ENCODE peak calls at places on chromosomes 1 and 21, in nine cellular contexts. G is heart left ventricle, Q is IMR-90, Z is thyroid gland, E is body of pancreas, Y is ovary, L is vagina, I is adrenal gland, U is A549. M is an unnamed sample.

GRCh38 chr1:59879556-59879955 is 47.0 kb downstream of the CYP2J2 start:
- DNase-seq in G (peak), Q (peak), Z (peak), E (peak), Y (peak), L (no peak), I (peak), U (peak), M (no peak)

GRCh38 chr21:31580866-31581276 is 78.6 kb upstream of the SOD1 start:
- DNase-seq in G (peak), Q (peak), Z (peak), E (peak), Y (peak), L (no peak), I (peak), U (peak), M (peak)

GRCh38 chr1:53450225-53450624 is 9.0 kb upstream of the DMRTB1 start:
- DNase-seq in G (no peak), Q (no peak), Z (no peak), E (no peak), Y (no peak), L (no peak), I (no peak), U (no peak), M (no peak)

GRCh38 chr1:181409981-181410380 is 73.3 kb upstream of the CACNA1E start:
- DNase-seq in G (no peak), Q (no peak), Z (no peak), E (no peak), Y (no peak), L (no peak), I (no peak), U (no peak), M (no peak)

GRCh38 chr1:180092931-180093650 is 61.6 kb upstream of the QSOX1 start:
- DNase-seq in G (no peak), Q (peak), Z (no peak), E (no peak), Y (no peak), L (no peak), I (no peak), U (no peak), M (no peak)

GRCh38 chr1:67429528-67430357 is 459 bp downstream of the SERBP1 start:
- DNase-seq in G (peak), Q (no peak), Z (peak), E (peak), Y (peak), L (no peak), I (peak), U (peak), M (no peak)

GRCh38 chr1:218459878-218460277 is 114.7 kb downstream of the TGFB2 start:
- DNase-seq in G (peak), Q (peak), Z (peak), E (no peak), Y (no peak), L (no peak), I (peak), U (peak), M (no peak)

GRCh38 chr21:45916011-45916840 is 65.3 kb upstream of the COL6A1 start:
- DNase-seq in G (no peak), Q (no peak), Z (no peak), E (no peak), Y (no peak), L (no peak), I (no peak), U (no peak), M (no peak)

GRCh38 chr1:23100074-23100748 is 68.4 kb downstream of the LUZP1 start:
- DNase-seq in G (no peak), Q (peak), Z (no peak), E (peak), Y (no peak), L (no peak), I (peak), U (peak), M (no peak)

GRCh38 chr1:91689586-91690481 is 189.2 kb downstream of the CDC7 start:
- DNase-seq in G (no peak), Q (no peak), Z (no peak), E (peak), Y (no peak), L (no peak), I (peak), U (no peak), M (no peak)

GRCh38 chr1:19442150-19443096 is 42.9 kb downstream of the CAPZB start:
- DNase-seq in G (no peak), Q (peak), Z (no peak), E (no peak), Y (peak), L (no peak), I (no peak), U (no peak), M (no peak)

GRCh38 chr1:201466492-201466891 is 2.5 kb downstream of the PHLDA3 start:
- DNase-seq in G (no peak), Q (no peak), Z (no peak), E (no peak), Y (no peak), L (no peak), I (no peak), U (no peak), M (no peak)

GRCh38 chr21:43812139-43812821 is 22.9 kb downstream of the RRP1 start:
- DNase-seq in G (no peak), Q (no peak), Z (peak), E (no peak), Y (no peak), L (no peak), I (peak), U (no peak), M (no peak)

GRCh38 chr1:58585591-58586151 is 8.6 kb upstream of the TACSTD2 start:
- DNase-seq in G (no peak), Q (peak), Z (peak), E (no peak), Y (no peak), L (no peak), I (no peak), U (no peak), M (no peak)

DNA sequence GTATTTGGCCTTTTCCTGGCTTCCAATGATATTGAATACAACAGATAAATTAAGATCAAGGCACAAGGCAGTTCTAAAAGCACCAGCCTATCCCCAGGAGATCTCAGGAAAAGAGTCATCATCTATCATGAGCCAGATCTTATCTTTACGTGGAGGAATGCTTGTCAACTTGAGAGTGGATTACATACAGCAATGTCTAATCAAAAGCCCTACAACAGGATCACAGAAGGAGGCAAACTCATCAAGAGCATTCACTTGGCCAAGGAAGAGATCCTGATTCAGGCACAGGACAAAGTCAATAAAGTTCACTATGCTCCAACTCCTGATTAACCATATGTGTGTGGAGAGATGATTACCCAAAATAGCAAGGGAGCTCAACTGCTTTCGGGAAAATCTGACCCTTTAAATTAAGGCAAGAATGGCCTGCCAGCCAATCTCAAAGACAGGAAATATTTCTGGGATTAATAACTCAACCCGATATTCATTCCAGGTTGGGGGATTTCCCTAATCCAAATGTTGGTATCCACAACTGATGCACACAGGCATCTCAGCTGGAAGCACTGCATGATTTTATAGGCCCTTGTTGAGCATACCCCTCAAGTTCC is 33.8 kb downstream of the TBX15 start:
- DNase-seq in G (no peak), Q (no peak), Z (no peak), E (no peak), Y (no peak), L (no peak), I (no peak), U (no peak), M (no peak)
- TF ChIP-seq POLR2A in G (no peak), Q (no peak), Z (no peak), E (no peak), Y (no peak), L (no peak), I (no peak), U (no peak), M (no peak)

GRCh38 chr1:39738622-39739366 is at the start of gene PPIE:
- DNase-seq in G (peak), Q (peak), Z (peak), E (peak), Y (peak), L (peak), I (peak), U (peak), M (peak)
- TF ChIP-seq POLR2A in G (no peak), Q (peak), Z (no peak), E (peak), Y (peak), L (no peak), I (peak), U (peak), M (peak)

GRCh38 chr21:42219606-42220137 is 732 bp downstream of the ABCG1 start:
- DNase-seq in G (no peak), Q (peak), Z (peak), E (peak), Y (no peak), L (no peak), I (peak), U (no peak), M (no peak)

GRCh38 chr21:42218836-42219605 is at the start of gene ABCG1:
- DNase-seq in G (peak), Q (peak), Z (peak), E (peak), Y (no peak), L (no peak), I (peak), U (no peak), M (no peak)

GRCh38 chr21:42221581-42222345 is 2.8 kb downstream of the ABCG1 start:
- DNase-seq in G (no peak), Q (peak), Z (no peak), E (peak), Y (no peak), L (no peak), I (peak), U (no peak), M (no peak)

GRCh38 chr21:42222386-42222785 is 3.4 kb downstream of the ABCG1 start:
- DNase-seq in G (no peak), Q (no peak), Z (no peak), E (peak), Y (no peak), L (no peak), I (no peak), U (no peak), M (no peak)

GRCh38 chr21:42220138-42220701 is 1.3 kb downstream of the ABCG1 start:
- DNase-seq in G (peak), Q (peak), Z (peak), E (peak), Y (peak), L (no peak), I (peak), U (peak), M (no peak)
- TF ChIP-seq POLR2A in G (no peak), Q (no peak), Z (no peak), E (no peak), Y (no peak), L (no peak), I (peak), U (no peak), M (no peak)

DNA sequence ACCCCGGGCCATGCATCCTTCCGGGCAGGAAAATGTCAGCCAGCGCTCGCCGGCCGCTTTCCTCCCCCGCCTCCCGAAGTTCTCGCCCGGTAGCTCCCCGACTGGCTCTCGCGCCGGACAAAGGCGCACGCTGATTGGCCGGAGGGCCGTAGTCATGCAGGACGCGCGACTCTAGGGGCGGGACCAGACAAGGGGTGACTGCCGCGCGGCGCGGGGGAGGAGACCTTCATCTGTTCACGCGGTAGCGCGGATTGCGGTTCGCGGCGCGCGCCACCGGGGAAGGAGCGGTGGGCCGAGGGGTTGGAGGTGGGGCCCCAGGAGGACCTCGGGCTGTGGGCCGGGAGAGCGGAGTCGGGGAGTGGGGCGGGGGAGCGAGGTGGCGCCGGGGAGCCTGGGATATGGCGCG is at the start of gene FLVCR1:
- DNase-seq in G (peak), Q (peak), Z (peak), E (peak), Y (peak), L (peak), I (peak), U (peak), M (peak)
- TF ChIP-seq POLR2A in G (no peak), Q (peak), Z (peak), E (peak), Y (peak), L (no peak), I (peak), U (peak), M (peak)

GRCh38 chr21:32612075-32612998 is at the start of gene CFAP298:
- DNase-seq in G (peak), Q (peak), Z (peak), E (peak), Y (peak), L (peak), I (peak), U (peak), M (peak)
- TF ChIP-seq POLR2A in G (no peak), Q (peak), Z (no peak), E (no peak), Y (no peak), L (no peak), I (no peak), U (peak), M (peak)

DNA sequence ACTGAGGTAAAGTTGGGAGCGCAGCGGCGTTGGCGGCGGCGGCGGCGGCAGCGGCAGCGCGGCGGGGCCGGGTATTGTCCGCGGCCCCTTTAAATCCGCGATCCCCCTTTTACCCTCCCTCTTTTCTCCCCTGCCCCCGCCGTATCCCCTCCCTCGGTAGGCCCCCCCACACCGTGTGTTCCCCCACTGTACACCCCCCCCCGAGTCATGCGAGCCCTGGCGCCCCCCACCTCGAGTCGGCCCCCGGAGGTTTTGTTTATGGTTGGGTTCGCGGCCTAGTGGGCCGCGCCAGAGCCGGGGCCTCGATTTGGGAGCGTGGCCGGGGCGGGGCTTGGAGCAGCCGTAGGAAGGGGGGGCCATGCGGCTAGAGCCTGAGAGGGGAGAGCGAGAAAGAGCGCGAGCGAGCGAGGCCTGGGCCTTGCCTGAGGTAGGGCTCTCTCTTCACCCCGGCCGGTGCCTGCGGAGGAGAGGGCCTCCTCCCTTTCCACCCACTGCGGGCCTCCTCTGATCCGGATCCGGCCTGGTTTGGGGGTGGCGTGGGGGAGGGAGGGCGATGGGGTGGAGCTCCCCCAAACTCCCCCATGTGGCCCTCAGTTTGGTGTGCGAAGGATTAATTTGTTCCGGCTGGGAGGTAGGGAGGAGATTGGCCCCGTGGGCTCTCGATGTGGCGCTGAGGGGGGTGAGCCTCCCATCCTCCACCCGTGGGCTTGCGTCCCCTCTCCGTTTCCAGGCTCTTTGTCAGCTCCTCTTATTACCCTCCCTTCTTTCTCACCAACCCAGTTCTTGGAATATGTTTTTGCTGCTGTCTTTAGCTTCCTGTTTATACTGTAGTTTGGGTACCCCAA is 437 bp downstream of the UBAP2L start:
- DNase-seq in G (peak), Q (peak), Z (peak), E (peak), Y (peak), L (peak), I (peak), U (peak), M (peak)
- TF ChIP-seq POLR2A in G (no peak), Q (peak), Z (no peak), E (no peak), Y (peak), L (peak), I (peak), U (peak), M (peak)

DNA sequence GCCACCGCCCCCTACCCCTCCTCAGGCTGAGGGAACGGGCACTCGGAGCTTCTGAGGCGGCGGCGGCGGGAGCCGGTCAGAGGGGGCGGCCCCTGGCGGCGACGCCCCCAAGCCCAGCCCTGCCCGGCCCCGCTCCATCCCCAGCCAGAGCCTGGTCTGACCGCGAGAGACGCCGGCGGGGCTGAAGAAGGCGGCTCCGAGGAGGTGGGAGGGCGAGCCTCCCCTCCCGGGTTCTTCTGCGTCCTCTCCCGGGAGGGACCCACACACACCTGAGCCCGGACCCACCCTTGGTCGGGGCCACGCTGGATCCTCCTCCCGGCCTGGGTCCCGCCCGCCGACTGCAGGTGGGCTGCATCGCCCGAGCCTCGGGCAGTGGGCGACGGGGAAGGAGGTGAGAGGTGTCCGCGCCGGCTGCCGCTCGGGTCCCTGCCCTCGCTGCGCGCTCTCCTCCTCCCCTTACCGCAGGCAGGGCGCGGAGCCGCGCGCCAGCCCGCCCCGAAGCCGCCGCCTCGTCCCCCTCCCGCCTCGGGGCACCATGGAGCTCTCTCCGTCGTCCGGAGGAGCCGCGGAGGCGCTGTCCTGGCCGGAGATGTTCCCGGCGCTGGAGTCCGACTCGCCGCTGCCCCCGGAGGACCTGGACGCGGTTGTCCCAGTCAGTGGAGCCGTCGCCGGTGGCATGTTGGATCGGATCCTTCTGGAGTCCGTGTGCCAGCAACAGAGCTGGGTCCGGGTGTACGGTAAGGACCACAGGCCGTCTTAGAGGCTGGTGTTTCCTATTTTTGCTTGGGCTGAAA is at the start of gene RASAL2:
- DNase-seq in G (peak), Q (peak), Z (peak), E (peak), Y (peak), L (no peak), I (peak), U (peak), M (peak)
- TF ChIP-seq POLR2A in G (no peak), Q (peak), Z (no peak), E (no peak), Y (no peak), L (no peak), I (no peak), U (no peak), M (no peak)

DNA sequence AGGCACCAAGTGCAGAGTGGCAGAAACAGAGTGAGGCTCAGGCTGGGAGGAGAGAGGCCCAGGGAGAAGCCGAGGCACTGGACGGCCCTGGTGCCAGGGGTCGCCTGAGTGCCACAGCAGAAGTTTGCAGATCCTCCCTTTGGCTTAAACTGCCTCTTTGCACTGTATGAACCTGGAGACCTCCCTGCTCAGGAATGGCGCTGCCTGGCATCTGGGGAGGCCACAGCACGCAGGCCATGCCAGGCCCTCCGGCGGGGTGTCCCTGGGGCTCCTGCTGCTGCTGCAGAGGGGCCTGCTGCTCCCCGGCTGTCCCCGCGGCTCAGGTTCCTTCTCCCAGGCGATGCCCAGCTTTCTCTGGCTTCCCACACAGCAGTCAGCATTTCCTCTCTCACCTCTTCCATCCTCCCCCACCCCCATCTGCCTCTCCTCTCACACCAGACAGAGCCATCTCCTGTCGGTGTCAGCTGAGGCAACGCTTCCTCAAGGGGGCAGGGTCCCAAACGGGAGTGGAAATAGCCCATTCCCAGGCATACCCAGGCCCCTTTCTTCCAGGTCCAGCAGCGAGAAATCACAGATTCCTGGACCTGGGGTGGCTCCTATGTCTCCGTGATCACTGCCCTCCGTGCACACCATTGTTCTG is 35.2 kb downstream of the SYT6 start:
- DNase-seq in G (no peak), Q (no peak), Z (no peak), E (no peak), Y (no peak), L (no peak), I (no peak), U (no peak), M (no peak)
- TF ChIP-seq POLR2A in G (no peak), Q (no peak), Z (no peak), E (no peak), Y (no peak), L (no peak), I (no peak), U (no peak), M (no peak)

DNA sequence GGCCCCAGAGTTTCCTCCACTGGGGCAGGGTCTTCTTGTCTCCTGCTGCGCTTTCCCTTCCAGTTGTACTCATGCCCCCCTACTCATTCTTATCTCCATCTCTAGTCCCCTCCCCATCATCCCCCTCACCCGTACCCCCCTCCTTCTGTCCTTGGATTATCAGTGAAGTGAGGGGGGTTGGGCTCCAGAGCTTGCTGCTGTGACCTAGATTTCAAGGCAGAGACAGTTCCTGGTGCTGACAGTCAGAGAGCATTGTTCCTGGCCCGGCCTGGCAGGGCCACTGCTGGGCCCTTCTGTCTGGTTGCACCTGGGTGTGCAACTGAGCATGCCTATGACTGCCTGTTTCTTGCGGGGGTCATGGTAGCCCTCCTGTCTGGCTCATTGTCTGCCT is 4.5 kb downstream of the PEA15 start:
- DNase-seq in G (peak), Q (no peak), Z (peak), E (peak), Y (peak), L (no peak), I (peak), U (no peak), M (no peak)
- TF ChIP-seq POLR2A in G (no peak), Q (no peak), Z (no peak), E (no peak), Y (no peak), L (no peak), I (no peak), U (no peak), M (no peak)

M was measured in GM12891.